ENCODE peak calls at places on chromosomes 13 and 19, in six cellular contexts. G is PC-3, S is fibroblast of lung, V is heart right ventricle, A is breast epithelium, I is A549. Y is an unnamed sample.

GRCh38 chr19:11168568-11168967 is 13.0 kb upstream of the SPC24 start:
- DNase-seq in G (peak), S (peak), V (no peak), A (no peak), I (peak), Y (peak)

GRCh38 chr13:48302920-48303330 is 626 bp upstream of the RB1 start:
- DNase-seq in G (no peak), S (no peak), V (no peak), A (no peak), I (no peak), Y (no peak)

GRCh38 chr13:90300015-90300414 is 1047.5 kb upstream of the MIR17HG start:
- DNase-seq in G (no peak), S (no peak), V (no peak), A (no peak), I (no peak), Y (no peak)

GRCh38 chr13:73355134-73355533 is 296.3 kb downstream of the KLF5 start:
- DNase-seq in G (peak), S (no peak), V (no peak), A (no peak), I (no peak), Y (peak)

GRCh38 chr13:31052478-31052877 is 109.2 kb downstream of the HSPH1 start:
- DNase-seq in G (no peak), S (no peak), V (no peak), A (no peak), I (no peak), Y (no peak)

GRCh38 chr13:30158774-30159445 is 148.4 kb downstream of the KATNAL1 start:
- DNase-seq in G (peak), S (peak), V (no peak), A (peak), I (no peak), Y (peak)

GRCh38 chr19:48170817-48171347 is 402 bp downstream of the ZSWIM9 start:
- DNase-seq in G (no peak), S (no peak), V (no peak), A (no peak), I (no peak), Y (no peak)

GRCh38 chr19:51514866-51515481 is 13.4 kb upstream of the SIGLEC12 start:
- DNase-seq in G (peak), S (peak), V (no peak), A (no peak), I (peak), Y (peak)

GRCh38 chr13:90690458-90691063 is 656.9 kb upstream of the MIR17HG start:
- DNase-seq in G (no peak), S (peak), V (no peak), A (no peak), I (no peak), Y (no peak)

GRCh38 chr19:1401889-1402217 is 511 bp upstream of the GAMT start:
- DNase-seq in G (no peak), S (no peak), V (no peak), A (no peak), I (no peak), Y (no peak)

GRCh38 chr13:46211116-46211515 is 612 bp upstream of the LRRC63 start:
- DNase-seq in G (peak), S (no peak), V (no peak), A (no peak), I (peak), Y (peak)

GRCh38 chr13:69292789-69293425 is 814.7 kb upstream of the ATXN8OS start:
- DNase-seq in G (no peak), S (no peak), V (no peak), A (no peak), I (no peak), Y (no peak)

GRCh38 chr19:28493881-28494280 is 719.1 kb downstream of the UQCRFS1 start:
- DNase-seq in G (no peak), S (no peak), V (no peak), A (no peak), I (no peak), Y (no peak)

GRCh38 chr19:2291185-2291751 is 9.3 kb upstream of the PEAK3 start:
- DNase-seq in G (no peak), S (no peak), V (no peak), A (no peak), I (no peak), Y (no peak)

GRCh38 chr13:109152311-109152820 is 523.0 kb downstream of the MYO16 start:
- DNase-seq in G (no peak), S (no peak), V (no peak), A (no peak), I (no peak), Y (no peak)

GRCh38 chr13:112325142-112325808 is 50.9 kb upstream of the SPACA7 start:
- DNase-seq in G (no peak), S (no peak), V (no peak), A (no peak), I (no peak), Y (no peak)

GRCh38 chr13:106484755-106485193 is 50.7 kb downstream of the EFNB2 start:
- DNase-seq in G (no peak), S (peak), V (peak), A (no peak), I (no peak), Y (no peak)

GRCh38 chr13:111513766-111514611 is 193.5 kb downstream of the TEX29 start:
- DNase-seq in G (no peak), S (no peak), V (no peak), A (no peak), I (no peak), Y (no peak)

GRCh38 chr19:38649305-38650179 is 2.1 kb downstream of the ACTN4 start:
- DNase-seq in G (peak), S (no peak), V (no peak), A (peak), I (peak), Y (peak)

GRCh38 chr13:20035130-20035529 is 76.6 kb downstream of the ZMYM2 start:
- DNase-seq in G (peak), S (peak), V (no peak), A (no peak), I (peak), Y (no peak)
- TF ChIP-seq CTCF in G (peak), S (no peak), V (peak), A (no peak), I (peak), Y (no peak)

DNA sequence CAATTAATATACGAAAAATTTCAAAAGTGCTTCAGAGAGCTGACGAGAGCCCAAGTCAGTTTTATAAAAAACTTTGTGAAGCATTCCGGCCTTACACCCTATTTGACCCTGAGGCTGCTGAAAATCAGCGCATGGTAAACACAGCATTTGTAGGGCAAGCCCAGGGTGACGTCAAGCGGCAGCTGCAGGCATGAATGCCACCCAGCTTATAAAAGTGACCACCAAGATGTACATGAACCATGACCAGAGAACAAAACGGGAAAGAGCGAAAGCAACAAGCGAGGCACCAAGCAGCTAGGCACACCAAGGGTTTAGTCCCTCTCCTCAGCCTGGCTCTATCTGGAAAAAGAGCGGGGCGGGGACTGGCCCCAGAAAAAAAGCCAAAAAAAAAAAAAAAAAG is 6.0 kb downstream of the SIGLEC11 start:
- DNase-seq in G (no peak), S (peak), V (no peak), A (no peak), I (no peak), Y (no peak)
- H3K27ac ChIP-seq in G (no peak), S (no peak), V (no peak), A (no peak), I (no peak), Y (no peak)

GRCh38 chr13:66911411-66911939 is 318.7 kb downstream of the PCDH9 start:
- DNase-seq in G (no peak), S (no peak), V (no peak), A (no peak), I (no peak), Y (no peak)
- TF ChIP-seq CTCF in G (no peak), S (no peak), V (no peak), A (no peak), I (no peak), Y (no peak)

DNA sequence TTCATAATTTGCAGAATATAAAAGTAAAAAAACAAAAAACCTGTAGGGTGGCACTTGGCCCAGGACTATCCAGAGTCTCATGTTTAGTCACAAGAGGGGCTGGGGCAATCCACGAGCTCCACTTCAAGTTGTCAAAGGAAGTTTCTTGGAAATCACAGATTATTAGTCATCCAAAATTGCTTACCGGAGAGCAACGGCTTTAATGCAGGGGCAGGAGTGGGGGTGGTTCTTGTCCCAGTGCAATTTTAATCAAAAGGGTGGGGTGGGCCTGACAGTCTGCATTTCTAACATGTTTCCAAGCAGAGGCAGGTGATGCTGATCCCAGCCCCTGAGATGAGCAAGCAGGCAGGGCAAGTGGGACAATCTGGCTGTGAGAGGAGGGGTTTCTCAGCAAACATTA is 233.9 kb downstream of the ABCC4 start:
- DNase-seq in G (peak), S (peak), V (no peak), A (no peak), I (no peak), Y (no peak)
- H3K27ac ChIP-seq in G (peak), S (no peak), V (no peak), A (no peak), I (peak), Y (no peak)

DNA sequence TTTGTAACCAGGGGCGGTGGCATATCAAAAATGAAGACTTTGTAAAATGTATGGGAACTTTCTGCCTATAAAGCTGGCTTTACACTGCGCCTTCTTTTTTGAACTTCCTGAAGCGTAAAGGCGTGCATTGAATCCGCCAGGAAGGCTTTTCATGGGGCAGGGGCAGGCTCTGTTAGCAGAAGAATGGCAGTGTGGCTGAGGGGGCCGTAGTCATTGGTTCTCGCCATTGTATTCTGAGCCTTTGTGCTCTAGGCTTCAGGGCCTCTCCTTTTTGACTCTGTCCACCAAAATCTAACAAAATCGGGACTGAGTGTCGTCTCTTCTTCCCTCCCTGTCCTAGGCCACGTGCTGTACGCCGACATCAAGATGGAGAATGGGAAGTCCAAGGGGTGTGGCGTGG is 14.1 kb downstream of the PRAM1 start:
- DNase-seq in G (no peak), S (no peak), V (no peak), A (no peak), I (no peak), Y (no peak)
- TF ChIP-seq CTCF in G (no peak), S (no peak), V (no peak), A (no peak), I (no peak), Y (no peak)

GRCh38 chr13:113633485-113633873 is 24.5 kb downstream of the ATP4B start:
- DNase-seq in G (no peak), S (no peak), V (no peak), A (no peak), I (no peak), Y (no peak)
- H3K27ac ChIP-seq in G (no peak), S (no peak), V (no peak), A (no peak), I (no peak), Y (no peak)

GRCh38 chr19:8457209-8457608 is 12.4 kb downstream of the HNRNPM start:
- DNase-seq in G (no peak), S (no peak), V (no peak), A (no peak), I (no peak), Y (no peak)
- TF ChIP-seq CTCF in G (no peak), S (no peak), V (no peak), A (no peak), I (no peak), Y (no peak)

GRCh38 chr19:7989071-7989575 is 16.3 kb downstream of the ELAVL1 start:
- DNase-seq in G (peak), S (no peak), V (no peak), A (no peak), I (no peak), Y (peak)
- H3K27ac ChIP-seq in G (peak), S (no peak), V (no peak), A (peak), I (no peak), Y (peak)